ENCODE peak calls at places on chromosome 22, in four cellular contexts. D, R, H and G are unnamed samples.

GRCh38 chr22:50605349-50606074 is 4.9 kb downstream of the MAPK8IP2 start:
- DNase-seq in D (no peak), R (no peak), H (no peak), G (no peak)

GRCh38 chr22:46373166-46373565 is 37.7 kb downstream of the TRMU start:
- DNase-seq in D (no peak), R (no peak), H (peak), G (no peak)

GRCh38 chr22:44587004-44587793 is 89.2 kb upstream of the RTL6 start:
- DNase-seq in D (no peak), R (peak), H (peak), G (peak)

GRCh38 chr22:20552450-20552894 is 45.1 kb downstream of the MED15 start:
- DNase-seq in D (peak), R (no peak), H (no peak), G (peak)

GRCh38 chr22:45441158-45441557 is 27.7 kb downstream of the RIBC2 start:
- DNase-seq in D (peak), R (peak), H (no peak), G (peak)

GRCh38 chr22:27075891-27076290 is 418.5 kb downstream of the MIAT start:
- DNase-seq in D (no peak), R (peak), H (no peak), G (no peak)

GRCh38 chr22:25497269-25497668 is 67.2 kb upstream of the GRK3 start:
- DNase-seq in D (no peak), R (no peak), H (no peak), G (peak)

GRCh38 chr22:36860821-36861659 is at the start of gene NCF4:
- DNase-seq in D (no peak), R (no peak), H (no peak), G (no peak)

GRCh38 chr22:47165998-47166397 is 403.5 kb downstream of the TBC1D22A start:
- DNase-seq in D (no peak), R (no peak), H (no peak), G (no peak)

GRCh38 chr22:40524392-40525249 is 111.9 kb downstream of the MRTFA start:
- DNase-seq in D (peak), R (peak), H (no peak), G (peak)

GRCh38 chr22:39808087-39808486 is 85.5 kb downstream of the ENTHD1 start:
- DNase-seq in D (peak), R (no peak), H (no peak), G (peak)

GRCh38 chr22:45709866-45710265 is 38.2 kb downstream of the ATXN10 start:
- DNase-seq in D (peak), R (peak), H (no peak), G (peak)

GRCh38 chr22:48605856-48606255 is 1221.8 kb downstream of the BRD1 start:
- DNase-seq in D (no peak), R (no peak), H (no peak), G (no peak)

GRCh38 chr22:19548964-19549363 is 24.8 kb upstream of the CLDN5 start:
- DNase-seq in D (no peak), R (no peak), H (no peak), G (no peak)

GRCh38 chr22:49394116-49394785 is 433.4 kb downstream of the BRD1 start:
- DNase-seq in D (no peak), R (no peak), H (no peak), G (no peak)

GRCh38 chr22:41557401-41558240 is 3.2 kb upstream of the CSDC2 start:
- DNase-seq in D (peak), R (no peak), H (no peak), G (peak)

GRCh38 chr22:28600546-28601143 is 79.0 kb downstream of the TTC28 start:
- DNase-seq in D (peak), R (peak), H (peak), G (peak)

GRCh38 chr22:26398741-26399153 is 30.3 kb upstream of the ASPHD2 start:
- DNase-seq in D (peak), R (peak), H (no peak), G (peak)

GRCh38 chr22:50268655-50269113 is 1.5 kb downstream of the MAPK11 start:
- DNase-seq in D (no peak), R (no peak), H (no peak), G (peak)

GRCh38 chr22:29473001-29473400 is 7.0 kb upstream of the NEFH start:
- DNase-seq in D (no peak), R (no peak), H (no peak), G (no peak)

GRCh38 chr22:27561301-27561820 is 240.2 kb downstream of the MN1 start:
- DNase-seq in D (no peak), R (no peak), H (no peak), G (peak)

GRCh38 chr22:28907311-28908008 is 24.1 kb downstream of the ZNRF3 start:
- DNase-seq in D (no peak), R (no peak), H (no peak), G (no peak)

GRCh38 chr22:28442951-28443876 is 236.4 kb downstream of the TTC28 start:
- DNase-seq in D (peak), R (no peak), H (no peak), G (peak)

GRCh38 chr22:49765951-49766350 is 61.7 kb downstream of the BRD1 start:
- DNase-seq in D (no peak), R (no peak), H (no peak), G (no peak)

GRCh38 chr22:34102633-34103032 is 182.4 kb upstream of the LARGE1 start:
- DNase-seq in D (no peak), R (no peak), H (no peak), G (no peak)

GRCh38 chr22:33844273-33844672 is 76.0 kb downstream of the LARGE1 start:
- DNase-seq in D (no peak), R (no peak), H (no peak), G (no peak)

GRCh38 chr22:26835929-26836528 is 178.6 kb downstream of the MIAT start:
- DNase-seq in D (peak), R (no peak), H (peak), G (peak)

GRCh38 chr22:31650391-31650790 is 11.6 kb downstream of the PISD start:
- DNase-seq in D (peak), R (peak), H (no peak), G (peak)

GRCh38 chr22:40462195-40462988 is 92.0 kb downstream of the SGSM3 start:
- DNase-seq in D (no peak), R (no peak), H (no peak), G (no peak)

GRCh38 chr22:36760716-36761115 is 15.2 kb downstream of the IFT27 start:
- DNase-seq in D (no peak), R (no peak), H (no peak), G (no peak)

GRCh38 chr22:44460287-44461082 is 37.5 kb downstream of the RTL6 start:
- DNase-seq in D (no peak), R (no peak), H (no peak), G (no peak)